ENCODE peak calls at places on chromosomes 4 and X, in six cellular contexts. G, H, N, J, C and S are unnamed samples.

GRCh38 chrX:151962034-151962433 is 12.4 kb downstream of the GABRE start:
- DNase-seq in G (no peak), H (no peak), N (no peak), J (no peak), C (no peak), S (no peak)

GRCh38 chr4:48967626-48968025 is 18.4 kb upstream of the CWH43 start:
- DNase-seq in G (peak; percentile 40), H (no peak), N (no peak), J (no peak), C (no peak), S (no peak)

GRCh38 chr4:67933755-67934154 is 29.5 kb downstream of the TMPRSS11A start:
- DNase-seq in G (peak; percentile 9), H (no peak), N (no peak), J (no peak), C (no peak), S (no peak)

GRCh38 chr4:64940698-64941097 is 531.4 kb upstream of the TECRL start:
- DNase-seq in G (peak; percentile 1), H (no peak), N (no peak), J (no peak), C (no peak), S (no peak)

GRCh38 chr4:73053076-73053475 is 16.4 kb downstream of the COX18 start:
- DNase-seq in G (no peak), H (no peak), N (no peak), J (no peak), C (no peak), S (no peak)

GRCh38 chrX:131977619-131978018 is 45.5 kb upstream of the STK26 start:
- DNase-seq in G (peak; percentile 6), H (no peak), N (no peak), J (no peak), C (no peak), S (no peak)

GRCh38 chrX:45240334-45240733 is 39.7 kb upstream of the DIPK2B start:
- DNase-seq in G (no peak), H (no peak), N (no peak), J (no peak), C (no peak), S (no peak)

GRCh38 chrX:74911494-74911893 is 13.8 kb downstream of the NEXMIF start:
- DNase-seq in G (no peak), H (no peak), N (no peak), J (no peak), C (no peak), S (no peak)

GRCh38 chr4:110175634-110176033 is 22.8 kb downstream of the ELOVL6 start:
- DNase-seq in G (peak; percentile 54), H (no peak), N (no peak), J (no peak), C (no peak), S (no peak)

GRCh38 chrX:107979534-107979933 is 2.6 kb downstream of the TEX13B start:
- DNase-seq in G (peak; percentile 1), H (no peak), N (no peak), J (no peak), C (no peak), S (no peak)

GRCh38 chr4:25172964-25173917 is 13.0 kb upstream of the SEPSECS start:
- DNase-seq in G (peak; percentile 99), H (no peak), N (peak; percentile 13), J (no peak), C (no peak), S (no peak)

GRCh38 chrX:53300157-53300556 is 18.8 kb upstream of the IQSEC2 start:
- DNase-seq in G (no peak), H (no peak), N (no peak), J (no peak), C (no peak), S (no peak)

GRCh38 chrX:67555578-67556203 is 11.9 kb downstream of the AR start:
- DNase-seq in G (peak; percentile 60), H (no peak), N (peak; percentile 41), J (peak; percentile 69), C (no peak), S (peak; percentile 9)

GRCh38 chr4:152784490-152785195 is 4.9 kb downstream of the ARFIP1 start:
- DNase-seq in G (peak; percentile 84), H (no peak), N (no peak), J (peak; percentile 60), C (no peak), S (peak; percentile 26)

GRCh38 chr4:93788712-93789111 is 39.8 kb upstream of the ATOH1 start:
- DNase-seq in G (peak; percentile 32), H (no peak), N (no peak), J (no peak), C (no peak), S (peak; percentile 36)

GRCh38 chr4:124053872-124054538 is 657.4 kb downstream of the SPRY1 start:
- DNase-seq in G (no peak), H (no peak), N (no peak), J (no peak), C (no peak), S (no peak)

GRCh38 chr4:94350095-94350494 is 7.5 kb upstream of the HPGDS start:
- DNase-seq in G (no peak), H (no peak), N (no peak), J (no peak), C (no peak), S (no peak)

GRCh38 chr4:52199574-52200338 is 148.7 kb downstream of the SPATA18 start:
- DNase-seq in G (peak; percentile 85), H (no peak), N (no peak), J (no peak), C (no peak), S (no peak)

GRCh38 chrX:79081895-79082512 is 62.5 kb upstream of the GPR174 start:
- DNase-seq in G (peak; percentile 28), H (no peak), N (peak; percentile 6), J (no peak), C (peak; percentile 70), S (peak; percentile 32)

GRCh38 chrX:19174401-19175025 is 52.2 kb upstream of the ADGRG2 start:
- DNase-seq in G (peak; percentile 69), H (no peak), N (no peak), J (no peak), C (no peak), S (no peak)

GRCh38 chr4:10403633-10404445 is 53.4 kb downstream of the ZNF518B start:
- DNase-seq in G (peak; percentile 66), H (peak; percentile 1), N (no peak), J (peak; percentile 67), C (no peak), S (peak; percentile 40)

GRCh38 chrX:70196961-70197805 is 19.9 kb downstream of the DGAT2L6 start:
- DNase-seq in G (peak; percentile 54), H (peak; percentile 9), N (peak; percentile 66), J (peak; percentile 86), C (peak; percentile 64), S (peak; percentile 57)

GRCh38 chr4:110164856-110165255 is 33.6 kb downstream of the ELOVL6 start:
- DNase-seq in G (no peak), H (no peak), N (no peak), J (no peak), C (peak; percentile 31), S (no peak)

GRCh38 chrX:9340619-9341304 is 124.1 kb upstream of the TBL1X start:
- DNase-seq in G (peak; percentile 61), H (no peak), N (no peak), J (peak; percentile 64), C (peak; percentile 79), S (peak; percentile 59)

GRCh38 chrX:113075521-113075920 is 234.9 kb upstream of the AMOT start:
- DNase-seq in G (no peak), H (no peak), N (no peak), J (no peak), C (no peak), S (no peak)
- H3K27me3 ChIP-seq in G (no peaks in the 10 kb centered on the region), H (no peaks in the 10 kb centered on the region), N (no peaks in the 10 kb centered on the region), J (no peaks in the 10 kb centered on the region), C (no peaks in the 10 kb centered on the region), S (no peaks in the 10 kb centered on the region)

GRCh38 chr4:3765271-3766206 is 646 bp upstream of the ADRA2C start:
- DNase-seq in G (peak; percentile 77), H (no peak), N (peak; percentile 69), J (peak; percentile 89), C (no peak), S (peak; percentile 97)
- H3K4me3 ChIP-seq in G (peak overlapping the region; percentile 72), H (peak overlapping the region; percentile 59), N (no peak overlapping the region), J (peak overlapping the region; percentile 64), C (no peak overlapping the region), S (peak overlapping the region; percentile 43)

GRCh38 chr4:181146031-181146430 is 1097.2 kb upstream of the TENM3 start:
- DNase-seq in G (no peak), H (no peak), N (no peak), J (no peak), C (no peak), S (no peak)

GRCh38 chr4:181143241-181143854 is 1099.9 kb upstream of the TENM3 start:
- DNase-seq in G (peak; percentile 65), H (peak; percentile 34), N (peak; percentile 84), J (peak; percentile 87), C (peak; percentile 49), S (peak; percentile 30)

GRCh38 chr4:181150173-181150572 is 1093.0 kb upstream of the TENM3 start:
- DNase-seq in G (no peak), H (no peak), N (no peak), J (no peak), C (no peak), S (no peak)

GRCh38 chr4:181148470-181148869 is 1094.7 kb upstream of the TENM3 start:
- DNase-seq in G (no peak), H (no peak), N (no peak), J (no peak), C (no peak), S (no peak)

DNA sequence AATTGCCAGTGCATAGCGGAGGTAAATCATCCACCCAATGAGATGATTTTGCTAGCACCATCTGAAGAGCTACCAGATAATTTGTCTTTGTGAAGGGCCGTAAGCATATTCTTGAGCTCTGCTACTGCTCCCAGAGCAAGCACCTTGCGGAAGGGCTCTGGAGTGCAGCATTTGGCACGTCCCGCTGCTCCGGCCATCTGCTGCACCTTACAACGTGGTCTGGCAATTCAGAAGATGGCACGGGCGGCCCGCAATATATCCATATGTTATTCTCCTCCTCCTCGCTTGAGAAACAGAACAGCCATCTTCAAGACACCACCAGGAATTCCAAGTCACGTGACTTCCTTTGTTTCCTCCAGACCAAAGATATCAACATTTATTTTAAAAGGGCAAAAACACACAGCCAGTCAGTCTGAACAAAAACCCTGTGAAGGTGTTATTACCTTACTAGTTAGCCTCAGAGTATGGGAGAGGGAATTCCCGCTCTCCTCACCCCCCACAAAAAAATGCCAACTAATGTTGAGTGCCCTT is 1095.7 kb upstream of the TENM3 start:
- DNase-seq in G (no peak), H (no peak), N (no peak), J (no peak), C (no peak), S (no peak)
- H3K27me3 ChIP-seq in G (no peaks in the 10 kb centered on the region), H (no peaks in the 10 kb centered on the region), N (no peaks in the 10 kb centered on the region), J (no peaks in the 10 kb centered on the region), C (no peaks in the 10 kb centered on the region), S (no peaks in the 10 kb centered on the region)

DNA sequence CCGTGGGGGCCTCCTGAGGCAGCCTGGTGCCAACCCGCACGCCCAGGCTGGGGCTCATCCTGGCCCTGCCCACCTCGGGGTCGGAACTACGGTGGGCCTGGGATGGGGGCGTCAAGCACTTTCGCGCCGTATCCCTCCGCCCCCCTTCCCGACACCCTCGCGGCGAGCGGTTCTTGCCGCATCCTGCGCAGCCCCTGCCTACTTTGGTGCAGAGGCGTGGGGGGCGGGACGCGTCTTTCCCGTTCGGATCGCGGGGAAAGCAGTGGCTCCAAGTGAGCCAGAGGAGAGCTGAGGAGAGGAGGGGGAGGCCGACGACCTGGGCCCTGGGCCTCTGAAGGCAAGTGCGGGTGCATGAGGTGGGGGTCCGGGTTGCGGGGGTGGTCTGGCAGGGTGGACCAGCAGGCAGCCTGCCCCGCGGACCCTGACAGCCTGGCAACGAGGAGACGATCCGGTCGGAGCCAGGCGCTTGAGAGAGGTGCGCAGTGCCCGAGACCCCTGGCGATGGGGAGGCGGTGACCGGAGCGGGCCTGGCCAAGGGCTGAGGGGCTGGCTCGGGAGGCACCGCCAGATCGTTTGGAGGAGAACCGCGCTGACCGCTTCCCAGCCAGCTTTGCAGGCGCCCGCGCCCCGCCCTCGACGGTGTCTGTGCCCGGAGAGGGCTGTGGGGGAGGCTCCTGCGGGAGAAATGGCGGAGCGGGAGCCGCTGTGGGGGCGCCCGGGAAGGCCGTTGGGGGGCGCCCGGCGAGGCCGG is at the start of gene GPRASP2:
- DNase-seq in G (peak; percentile 69), H (no peak), N (peak; percentile 66), J (peak; percentile 72), C (no peak), S (peak; percentile 56)
- H3K4me3 ChIP-seq in G (peak within 1 kb of the TSS; percentile 78), H (peak within 1 kb of the TSS; percentile 75), N (peak within 1 kb of the TSS; percentile 38), J (peak within 1 kb of the TSS; percentile 86), C (no peak within 1 kb of the TSS), S (peak within 1 kb of the TSS; percentile 69)